ENCODE peak calls at places on chromosomes 5 and 9, in seven cellular contexts. K, M, T, L, P, V and E are unnamed samples.

GRCh38 chr5:5799826-5800225 is 377.3 kb downstream of the ICE1 start:
- DNase-seq in K (no peak), M (no peak), T (no peak), L (no peak), P (no peak), V (no peak), E (no peak)

GRCh38 chr5:78916044-78916443 is 69.1 kb downstream of the ARSB start:
- DNase-seq in K (no peak), M (no peak), T (no peak), L (no peak), P (no peak), V (no peak), E (no peak)

GRCh38 chr5:97094579-97095317 is 47.7 kb downstream of the LIX1 start:
- DNase-seq in K (no peak), M (no peak), T (no peak), L (no peak), P (no peak), V (no peak), E (no peak)

GRCh38 chr5:135387629-135387960 is 11.4 kb downstream of the MACROH2A1 start:
- DNase-seq in K (no peak), M (no peak), T (no peak), L (no peak), P (no peak), V (no peak), E (no peak)

GRCh38 chr9:121246821-121247511 is 21.0 kb upstream of the GSN start:
- DNase-seq in K (no peak), M (no peak), T (no peak), L (no peak), P (no peak), V (no peak), E (no peak)

GRCh38 chr5:65307088-65307487 is 174.6 kb downstream of the ADAMTS6 start:
- DNase-seq in K (no peak), M (no peak), T (no peak), L (no peak), P (no peak), V (no peak), E (no peak)

GRCh38 chr5:113252066-113252465 is 182.7 kb downstream of the TSSK1B start:
- DNase-seq in K (no peak), M (no peak), T (no peak), L (no peak), P (no peak), V (no peak), E (no peak)

GRCh38 chr9:137085918-137086530 is 761 bp upstream of the MAN1B1 start:
- DNase-seq in K (peak), M (peak), T (no peak), L (peak), P (peak), V (peak), E (peak)

GRCh38 chr5:168404366-168404765 is 81.9 kb upstream of the RARS1 start:
- DNase-seq in K (no peak), M (no peak), T (no peak), L (peak), P (no peak), V (no peak), E (peak)

GRCh38 chr5:150112211-150113046 is 26.1 kb upstream of the CSF1R start:
- DNase-seq in K (peak), M (peak), T (no peak), L (peak), P (peak), V (no peak), E (peak)

GRCh38 chr9:109941771-109942170 is 161.8 kb downstream of the PALM2AKAP2 start:
- DNase-seq in K (no peak), M (no peak), T (no peak), L (no peak), P (no peak), V (no peak), E (no peak)

GRCh38 chr9:131923766-131924165 is 155.9 kb downstream of the MED27 start:
- DNase-seq in K (no peak), M (no peak), T (no peak), L (peak), P (no peak), V (no peak), E (no peak)

GRCh38 chr5:151093476-151093889 is 12.6 kb upstream of the TNIP1 start:
- DNase-seq in K (no peak), M (no peak), T (no peak), L (peak), P (no peak), V (no peak), E (peak)

GRCh38 chr5:1324301-1324700 is 20.6 kb downstream of the CLPTM1L start:
- DNase-seq in K (no peak), M (no peak), T (no peak), L (no peak), P (peak), V (no peak), E (no peak)

GRCh38 chr9:132673355-132673754 is 3.1 kb downstream of the GTF3C4 start:
- DNase-seq in K (peak), M (no peak), T (no peak), L (peak), P (no peak), V (no peak), E (peak)

GRCh38 chr5:151126199-151126645 is 31.4 kb downstream of the ANXA6 start:
- DNase-seq in K (peak), M (peak), T (no peak), L (peak), P (peak), V (peak), E (peak)

GRCh38 chr5:32151198-32151597 is 22.9 kb downstream of the GOLPH3 start:
- DNase-seq in K (no peak), M (no peak), T (no peak), L (no peak), P (no peak), V (no peak), E (no peak)
- H3K4me3 ChIP-seq in K (no peak), M (no peak), T (no peak), L (no peak), P (no peak), V (no peak), E (no peak)

GRCh38 chr9:69671904-69672827 is at the start of gene APBA1:
- DNase-seq in K (no peak), M (peak), T (no peak), L (no peak), P (peak), V (peak), E (no peak)
- H3K4me3 ChIP-seq in K (peak), M (peak), T (peak), L (peak), P (peak), V (peak), E (peak)

GRCh38 chr5:140146523-140146842 is 20.7 kb downstream of the IGIP start:
- DNase-seq in K (no peak), M (no peak), T (no peak), L (no peak), P (no peak), V (no peak), E (no peak)
- H3K4me3 ChIP-seq in K (no peak), M (peak), T (no peak), L (no peak), P (no peak), V (no peak), E (no peak)

GRCh38 chr5:154849261-154849660 is 1.1 kb downstream of the FAXDC2 start:
- DNase-seq in K (no peak), M (no peak), T (no peak), L (no peak), P (no peak), V (no peak), E (no peak)
- H3K4me3 ChIP-seq in K (no peak), M (peak), T (no peak), L (no peak), P (peak), V (no peak), E (no peak)

GRCh38 chr5:180129291-180130190 is 58.0 kb upstream of the RNF130 start:
- DNase-seq in K (peak), M (no peak), T (no peak), L (no peak), P (peak), V (no peak), E (no peak)

GRCh38 chr5:180128671-180129261 is 57.2 kb upstream of the RNF130 start:
- DNase-seq in K (no peak), M (no peak), T (no peak), L (no peak), P (peak), V (no peak), E (no peak)

GRCh38 chr5:180133060-180133459 is 61.5 kb upstream of the RNF130 start:
- DNase-seq in K (no peak), M (no peak), T (no peak), L (no peak), P (peak), V (no peak), E (no peak)

GRCh38 chr5:180130291-180130869 is 58.8 kb upstream of the RNF130 start:
- DNase-seq in K (peak), M (no peak), T (no peak), L (no peak), P (peak), V (no peak), E (no peak)

DNA sequence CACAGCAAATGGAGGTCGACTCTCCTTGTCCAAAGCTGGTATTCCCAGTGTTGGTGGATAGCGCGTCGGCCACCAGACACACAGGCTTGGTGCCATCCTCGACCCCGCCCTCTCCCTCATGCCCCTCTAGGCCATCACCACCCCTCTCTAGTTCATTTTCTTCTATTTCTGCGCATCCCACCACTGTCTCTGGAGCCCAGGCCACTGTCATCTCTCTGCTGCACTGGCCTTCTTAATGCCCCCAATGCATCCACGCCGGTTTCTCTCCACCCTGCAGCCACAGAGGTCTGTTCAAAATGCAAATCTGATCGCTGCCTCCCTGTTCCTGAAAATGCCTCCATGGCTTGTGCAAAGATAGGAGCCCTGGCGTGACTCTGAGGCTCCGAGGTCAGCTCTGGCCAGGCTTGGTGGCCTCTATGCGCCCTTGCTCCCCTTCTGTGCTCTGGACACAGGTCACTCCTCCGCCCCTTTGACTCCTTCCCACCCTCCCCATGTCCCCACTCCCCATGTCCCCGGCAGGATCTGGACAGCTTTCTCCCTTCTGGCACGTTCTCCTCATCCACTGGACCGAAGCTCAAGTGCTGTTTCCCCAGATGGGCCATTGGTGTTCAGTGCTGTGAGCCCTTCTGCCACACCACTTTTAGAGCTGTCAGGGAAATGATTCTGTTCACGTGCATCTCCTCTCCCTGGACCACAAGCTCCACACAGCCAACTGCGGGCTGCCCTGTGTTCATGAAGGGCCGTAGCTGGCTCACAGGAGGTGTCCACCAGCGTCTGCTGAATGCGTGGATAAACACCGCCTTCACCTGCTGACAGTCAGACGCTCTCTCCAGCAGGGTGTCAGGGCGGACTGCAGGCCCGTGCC is 59.5 kb upstream of the RNF130 start:
- DNase-seq in K (peak), M (no peak), T (no peak), L (no peak), P (peak), V (no peak), E (no peak)
- H3K4me3 ChIP-seq in K (no peak), M (no peak), T (no peak), L (no peak), P (no peak), V (no peak), E (no peak)

GRCh38 chr5:176414704-176415103 is 1.6 kb downstream of the CLTB start:
- DNase-seq in K (no peak), M (no peak), T (no peak), L (peak), P (no peak), V (no peak), E (no peak)
- H3K4me3 ChIP-seq in K (no peak), M (no peak), T (no peak), L (peak), P (no peak), V (no peak), E (peak)

DNA sequence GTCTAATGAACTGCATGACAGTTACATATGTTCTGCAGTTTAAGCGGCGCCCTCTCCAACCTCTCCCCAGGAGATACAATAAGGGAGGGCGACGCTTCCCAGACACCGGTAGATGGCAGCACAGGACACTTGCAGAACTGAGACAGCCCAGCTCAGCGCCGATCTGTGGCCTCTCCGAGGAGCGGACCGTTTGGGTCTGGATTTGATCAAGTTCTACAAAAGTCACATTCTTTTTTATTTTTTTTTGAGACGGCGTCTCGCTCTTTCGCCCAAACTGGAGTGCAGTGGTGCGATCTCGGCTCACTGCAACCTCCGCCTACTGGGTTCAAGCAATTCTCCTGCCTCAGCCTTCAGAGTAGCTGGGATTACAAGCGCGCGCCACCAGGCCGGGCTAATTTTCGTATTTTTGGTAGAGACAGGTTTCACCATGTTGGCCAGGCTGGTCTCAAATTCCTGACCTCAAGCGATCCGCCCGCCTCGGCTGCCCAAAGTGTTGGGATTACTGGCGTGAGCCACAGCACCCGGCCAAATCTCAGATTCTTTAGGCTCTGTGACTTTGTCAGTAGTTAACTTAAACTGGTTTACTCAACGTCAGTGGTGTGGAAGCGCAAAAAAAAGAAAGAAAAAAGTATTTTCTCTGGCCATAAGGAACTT is 1.4 kb upstream of the ATOSB start:
- DNase-seq in K (peak), M (peak), T (peak), L (peak), P (peak), V (peak), E (peak)
- H3K4me3 ChIP-seq in K (peak), M (peak), T (peak), L (peak), P (peak), V (no peak), E (peak)